ENCODE peak calls at places on chromosome 1, in seven cellular contexts. L is GM04504, M is dorsolateral prefrontal cortex, R is ELR, S is EH, V is endothelial cell, X is K562. Z is an unnamed sample.

GRCh38 chr1:229371624-229372023 is 28.8 kb upstream of the CCSAP start:
- DNase-seq in L (no peak), S (no peak), X (no peak), R (no peak), M (no peak), V (no peak), Z (no peak)

GRCh38 chr1:43349594-43350306 is 9.0 kb upstream of the CDC20 start:
- DNase-seq in R (peak), V (no peak), L (no peak), M (no peak), S (peak), X (no peak), Z (peak)

GRCh38 chr1:228911225-228911624 is 175.9 kb downstream of the RHOU start:
- DNase-seq in R (no peak), X (no peak), S (no peak), L (no peak), V (no peak), M (no peak), Z (no peak)

GRCh38 chr1:11516961-11517635 is 38.1 kb downstream of the DISP3 start:
- DNase-seq in M (no peak), X (no peak), L (no peak), V (no peak), S (no peak), R (no peak), Z (no peak)

GRCh38 chr1:15948600-15949452 is 27.1 kb downstream of the ZBTB17 start:
- DNase-seq in X (peak), R (peak), V (no peak), L (peak), S (peak), M (no peak), Z (peak)

GRCh38 chr1:85577421-85578320 is 2.9 kb upstream of the CCN1 start:
- DNase-seq in V (peak), M (peak), X (no peak), L (no peak), S (no peak), R (peak), Z (no peak)

GRCh38 chr1:158274797-158275196 is 14.9 kb upstream of the CD1C start:
- DNase-seq in S (no peak), X (no peak), V (no peak), R (no peak), L (no peak), M (no peak), Z (no peak)

GRCh38 chr1:103087261-103087660 is 21.1 kb downstream of the COL11A1 start:
- DNase-seq in L (no peak), V (no peak), S (peak), X (no peak), R (no peak), M (no peak), Z (no peak)

GRCh38 chr1:204357551-204357950 is 2.2 kb downstream of the PLEKHA6 start:
- DNase-seq in S (no peak), X (peak), M (peak), R (peak), L (no peak), V (no peak), Z (no peak)

GRCh38 chr1:226719596-226720386 is 19.3 kb downstream of the ITPKB start:
- DNase-seq in L (no peak), R (no peak), V (no peak), X (no peak), S (no peak), M (no peak), Z (no peak)

GRCh38 chr1:234509457-234510328 is 30.7 kb upstream of the TARBP1 start:
- DNase-seq in M (no peak), V (no peak), S (peak), L (no peak), X (no peak), R (no peak), Z (no peak)

GRCh38 chr1:227544067-227544655 is 19.2 kb upstream of the ZNF678 start:
- DNase-seq in L (no peak), V (no peak), X (no peak), R (no peak), S (no peak), M (no peak), Z (no peak)